ENCODE peak calls at places on chromosome 15, in seven cellular contexts. G is activated CD4-positive, alpha-beta T cell treated with anti-CD3 and anti-CD28 coated beads, Interleukin-2, amount 50 U/mL, for 1 hour; C is SJSA1; F is transverse colon; W is endothelial cell; S is right atrium auricular region; I is mesenchymal stem cell. L is an unnamed sample.

GRCh38 chr15:75533945-75534344 is 45.2 kb downstream of the PTPN9 start:
- DNase-seq in W (no peak), F (no peak), I (no peak), C (no peak), S (no peak), G (no peak), L (no peak)

GRCh38 chr15:29802411-29802810 is 19.9 kb downstream of the TJP1 start:
- DNase-seq in C (peak), S (no peak), F (no peak), W (no peak), I (no peak), G (no peak), L (no peak)

GRCh38 chr15:100770781-100771584 is 108.6 kb upstream of the ALDH1A3 start:
- DNase-seq in W (no peak), F (no peak), I (no peak), G (no peak), C (no peak), S (peak), L (no peak)

GRCh38 chr15:100999369-100999768 is 80.2 kb downstream of the LRRK1 start:
- DNase-seq in S (peak), C (peak), F (no peak), G (no peak), W (no peak), I (no peak), L (no peak)

GRCh38 chr15:76904461-76905012 is 603 bp downstream of the SCAPER start:
- DNase-seq in S (no peak), I (peak), W (peak), G (peak), C (peak), F (peak), L (peak)

GRCh38 chr15:52143862-52144261 is 31.3 kb upstream of the BCL2L10 start:
- DNase-seq in G (no peak), C (peak), W (no peak), S (no peak), F (no peak), I (peak), L (no peak)

GRCh38 chr15:44099671-44100070 is 95.4 kb downstream of the FRMD5 start:
- DNase-seq in W (no peak), G (no peak), I (no peak), F (no peak), S (no peak), C (no peak), L (peak)

GRCh38 chr15:100220058-100220728 is 121.6 kb downstream of the ADAMTS17 start:
- DNase-seq in I (no peak), S (no peak), F (no peak), C (no peak), W (no peak), G (no peak), L (no peak)

GRCh38 chr15:87461621-87462020 is 794.9 kb downstream of the NTRK3 start:
- DNase-seq in C (no peak), S (no peak), W (no peak), I (peak), G (no peak), F (no peak), L (no peak)

GRCh38 chr15:72464251-72464650 is 9.9 kb upstream of the ARIH1 start:
- DNase-seq in S (no peak), G (no peak), F (no peak), I (no peak), W (no peak), C (no peak), L (no peak)

GRCh38 chr15:89999676-90000174 is 1.4 kb upstream of the ZNF710 start:
- DNase-seq in W (peak), I (peak), F (peak), G (no peak), C (no peak), S (no peak), L (peak)

GRCh38 chr15:36109943-36110658 is 469.3 kb upstream of the CDIN1 start:
- DNase-seq in F (no peak), I (peak), S (no peak), C (no peak), W (no peak), G (no peak), L (no peak)

GRCh38 chr15:66715181-66715624 is 13.2 kb downstream of the SMAD6 start:
- DNase-seq in C (no peak), S (no peak), I (no peak), F (no peak), W (no peak), G (no peak), L (no peak)

GRCh38 chr15:64209680-64210334 is 47.0 kb upstream of the PPIB start:
- DNase-seq in W (no peak), F (no peak), S (no peak), I (peak), G (no peak), C (peak), L (peak)

GRCh38 chr15:77714023-77714422 is 81.3 kb upstream of the LINGO1 start:
- DNase-seq in I (no peak), F (no peak), S (no peak), W (no peak), G (no peak), C (no peak), L (no peak)

GRCh38 chr15:89776274-89777072 is at the start of gene MESP2:
- DNase-seq in G (peak), S (peak), I (peak), F (peak), C (peak), W (peak), L (peak)

GRCh38 chr15:57025264-57025939 is 107.0 kb downstream of the TCF12 start:
- DNase-seq in F (no peak), W (no peak), S (no peak), C (no peak), I (peak), G (no peak), L (peak)

GRCh38 chr15:56960116-56960515 is 41.7 kb downstream of the TCF12 start:
- DNase-seq in C (no peak), G (no peak), F (no peak), I (no peak), W (no peak), S (no peak), L (no peak)

GRCh38 chr15:48367483-48367882 is 36.3 kb downstream of the DUT start:
- DNase-seq in S (no peak), C (no peak), I (no peak), F (no peak), W (no peak), G (no peak), L (no peak)

GRCh38 chr15:71800835-71801745 is 9.3 kb upstream of the NR2E3 start:
- DNase-seq in C (peak), W (peak), I (peak), F (peak), S (no peak), G (no peak), L (peak)

GRCh38 chr15:93189562-93189961 is 100.6 kb upstream of the RGMA start:
- DNase-seq in W (no peak), S (no peak), I (no peak), G (no peak), F (no peak), C (no peak), L (no peak)

GRCh38 chr15:59334063-59334415 is 38.6 kb downstream of the MYO1E start:
- DNase-seq in F (no peak), S (no peak), G (no peak), C (no peak), I (no peak), W (no peak), L (no peak)

GRCh38 chr15:43794269-43795037 is 2.3 kb downstream of the SERF2 start:
- DNase-seq in S (no peak), F (no peak), C (peak), G (no peak), W (no peak), I (peak), L (peak)

GRCh38 chr15:69478259-69478687 is 25.7 kb downstream of the RPLP1 start:
- DNase-seq in C (peak), I (peak), S (no peak), F (peak), G (peak), W (peak), L (peak)

GRCh38 chr15:95826831-95827230 is 503.7 kb upstream of the NR2F2 start:
- DNase-seq in F (no peak), S (no peak), I (no peak), C (no peak), G (no peak), W (no peak), L (no peak)

GRCh38 chr15:32909431-32909830 is 191.6 kb downstream of the GREM1 start:
- DNase-seq in C (peak), W (no peak), G (no peak), S (no peak), F (no peak), I (peak), L (no peak)

GRCh38 chr15:36912311-36912712 is 188.0 kb downstream of the MEIS2 start:
- DNase-seq in I (peak), C (no peak), W (no peak), F (no peak), G (no peak), S (no peak), L (no peak)

GRCh38 chr15:90654233-90655124 is 62.7 kb upstream of the BLM start:
- DNase-seq in C (peak), S (no peak), W (no peak), I (no peak), F (no peak), G (no peak), L (no peak)

GRCh38 chr15:85746641-85747040 is 48.1 kb downstream of the KLHL25 start:
- DNase-seq in W (no peak), F (no peak), S (peak), G (no peak), C (no peak), I (no peak), L (no peak)

GRCh38 chr15:74134387-74135027 is 4.1 kb downstream of the ISLR2 start:
- DNase-seq in I (peak), S (no peak), G (no peak), W (peak), F (peak), C (peak), L (no peak)

GRCh38 chr15:90191795-90192494 is 9.2 kb upstream of the SEMA4B start:
- DNase-seq in S (peak), W (no peak), G (peak), F (peak), C (no peak), I (no peak), L (peak)

GRCh38 chr15:69253156-69253555 is 45.6 kb upstream of the PAQR5 start:
- DNase-seq in W (no peak), F (no peak), G (no peak), S (no peak), I (peak), C (peak), L (peak)

GRCh38 chr15:60528530-60528929 is 49.6 kb upstream of the ICE2 start:
- DNase-seq in I (peak), W (no peak), S (no peak), F (no peak), C (no peak), G (no peak), L (no peak)

GRCh38 chr15:61889706-61890105 is 170.5 kb downstream of the VPS13C start:
- DNase-seq in F (no peak), C (peak), W (no peak), G (no peak), S (no peak), I (no peak), L (no peak)